ENCODE peak calls at places on chromosomes 2 and 18, in seven cellular contexts. P, B, J, T, L, S and Z are unnamed samples.

GRCh38 chr2:154698789-154699559 is 479 bp downstream of the KCNJ3 start:
- DNase-seq in P (no peak), B (no peak), J (no peak), T (no peak), L (no peak), S (no peak), Z (no peak)

GRCh38 chr18:48036191-48036590 is 105.7 kb upstream of the SMAD2 start:
- DNase-seq in P (no peak), B (no peak), J (peak; percentile 36), T (no peak), L (no peak), S (no peak), Z (no peak)

GRCh38 chr2:239263937-239264837 is 136.6 kb downstream of the HDAC4 start:
- DNase-seq in P (peak; percentile 12), B (peak; percentile 63), J (peak; percentile 39), T (peak; percentile 43), L (no peak), S (no peak), Z (no peak)

GRCh38 chr2:50491541-50492114 is 540.3 kb downstream of the NRXN1 start:
- DNase-seq in P (peak; percentile 45), B (peak; percentile 44), J (no peak), T (no peak), L (peak; percentile 48), S (no peak), Z (no peak)

GRCh38 chr2:26243643-26244478 is 571 bp downstream of the HADHA start:
- DNase-seq in P (peak; percentile 82), B (peak; percentile 21), J (no peak), T (no peak), L (peak; percentile 34), S (peak; percentile 5), Z (no peak)

GRCh38 chr18:28574175-28574574 is 397.2 kb upstream of the CDH2 start:
- DNase-seq in P (no peak), B (no peak), J (no peak), T (no peak), L (no peak), S (no peak), Z (no peak)

GRCh38 chr2:166365239-166365638 is 10.5 kb downstream of the SCN9A start:
- DNase-seq in P (no peak), B (no peak), J (no peak), T (no peak), L (no peak), S (no peak), Z (no peak)

GRCh38 chr18:604771-605170 is 8.0 kb downstream of the CLUL1 start:
- DNase-seq in P (peak; percentile 18), B (no peak), J (no peak), T (no peak), L (no peak), S (no peak), Z (no peak)

GRCh38 chr2:64819774-64820688 is 166.3 kb upstream of the SERTAD2 start:
- DNase-seq in P (no peak), B (no peak), J (no peak), T (no peak), L (no peak), S (peak; percentile 38), Z (no peak)

GRCh38 chr2:234415706-234416105 is 81.2 kb downstream of the ARL4C start:
- DNase-seq in P (no peak), B (no peak), J (no peak), T (no peak), L (no peak), S (no peak), Z (no peak)

GRCh38 chr2:239548491-239548890 is 147.7 kb upstream of the HDAC4 start:
- DNase-seq in P (no peak), B (no peak), J (peak; percentile 17), T (no peak), L (no peak), S (no peak), Z (no peak)

GRCh38 chr2:39593439-39594393 is 72.0 kb upstream of the TMEM178A start:
- DNase-seq in P (peak; percentile 33), B (peak; percentile 88), J (no peak), T (no peak), L (peak; percentile 79), S (no peak), Z (peak; percentile 49)

GRCh38 chr2:40244251-40245010 is 207.5 kb downstream of the SLC8A1 start:
- DNase-seq in P (peak; percentile 8), B (peak; percentile 75), J (no peak), T (peak; percentile 38), L (peak; percentile 57), S (peak; percentile 11), Z (peak; percentile 29)

GRCh38 chr2:5720426-5720825 is 28.2 kb downstream of the SOX11 start:
- DNase-seq in P (no peak), B (peak; percentile 78), J (no peak), T (no peak), L (no peak), S (no peak), Z (no peak)

GRCh38 chr2:215105607-215106354 is 32.6 kb downstream of the ABCA12 start:
- DNase-seq in P (no peak), B (peak; percentile 13), J (no peak), T (no peak), L (peak; percentile 5), S (no peak), Z (no peak)

GRCh38 chr2:113105047-113105446 is 22.4 kb upstream of the IL1RN start:
- DNase-seq in P (peak; percentile 48), B (peak; percentile 46), J (no peak), T (no peak), L (peak; percentile 36), S (no peak), Z (peak; percentile 27)

GRCh38 chr2:96175951-96176350 is 30.7 kb upstream of the DUSP2 start:
- DNase-seq in P (no peak), B (peak; percentile 89), J (no peak), T (no peak), L (no peak), S (no peak), Z (peak; percentile 30)

DNA sequence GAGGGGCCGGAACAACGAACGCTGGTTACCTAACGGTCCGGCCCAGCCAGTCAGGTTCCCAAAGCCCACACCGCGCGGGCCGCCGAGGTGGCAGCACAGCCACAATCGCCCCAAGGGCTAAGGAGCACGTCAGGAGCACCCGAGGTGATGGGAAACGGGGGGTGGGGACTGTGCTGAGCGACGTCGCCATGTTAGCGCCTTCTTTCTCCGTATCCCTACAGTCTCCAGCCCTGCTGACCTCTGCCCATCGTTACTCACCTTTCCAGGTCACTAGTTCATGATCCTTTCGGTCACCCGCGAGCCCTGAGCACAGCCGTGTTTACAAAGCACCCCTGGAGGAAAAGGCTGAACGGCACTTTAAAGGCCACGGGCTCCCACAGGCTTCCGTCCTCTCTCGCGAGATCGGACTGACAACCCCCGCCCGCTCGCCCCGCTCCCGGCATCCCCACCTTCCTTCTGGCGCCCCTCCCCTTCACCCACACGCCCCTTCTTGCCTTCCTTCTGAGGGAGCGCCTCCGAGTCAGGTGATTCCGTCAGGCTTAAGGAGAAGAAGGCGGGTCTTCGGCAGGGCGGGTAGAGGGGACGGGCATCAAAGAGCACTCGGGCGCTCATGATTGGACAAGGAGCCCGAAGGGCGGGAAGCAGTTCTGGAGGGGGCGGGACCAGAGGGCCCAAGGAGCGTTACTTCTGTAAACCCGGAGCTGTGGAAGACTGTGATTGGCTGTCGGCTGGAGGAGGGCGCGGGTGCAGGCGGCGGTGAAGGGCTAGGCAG is at the start of gene ATF2:
- DNase-seq in P (peak; percentile 99), B (peak; percentile 100), J (peak; percentile 97), T (peak; percentile 98), L (peak; percentile 100), S (peak; percentile 80), Z (peak; percentile 79)
- TF ChIP-seq POLR2A in P (peak; percentile 74), B (peak; percentile 77), J (peak; percentile 34), T (peak; percentile 61), L (peak; percentile 62), S (peak; percentile 90), Z (peak; percentile 57)

DNA sequence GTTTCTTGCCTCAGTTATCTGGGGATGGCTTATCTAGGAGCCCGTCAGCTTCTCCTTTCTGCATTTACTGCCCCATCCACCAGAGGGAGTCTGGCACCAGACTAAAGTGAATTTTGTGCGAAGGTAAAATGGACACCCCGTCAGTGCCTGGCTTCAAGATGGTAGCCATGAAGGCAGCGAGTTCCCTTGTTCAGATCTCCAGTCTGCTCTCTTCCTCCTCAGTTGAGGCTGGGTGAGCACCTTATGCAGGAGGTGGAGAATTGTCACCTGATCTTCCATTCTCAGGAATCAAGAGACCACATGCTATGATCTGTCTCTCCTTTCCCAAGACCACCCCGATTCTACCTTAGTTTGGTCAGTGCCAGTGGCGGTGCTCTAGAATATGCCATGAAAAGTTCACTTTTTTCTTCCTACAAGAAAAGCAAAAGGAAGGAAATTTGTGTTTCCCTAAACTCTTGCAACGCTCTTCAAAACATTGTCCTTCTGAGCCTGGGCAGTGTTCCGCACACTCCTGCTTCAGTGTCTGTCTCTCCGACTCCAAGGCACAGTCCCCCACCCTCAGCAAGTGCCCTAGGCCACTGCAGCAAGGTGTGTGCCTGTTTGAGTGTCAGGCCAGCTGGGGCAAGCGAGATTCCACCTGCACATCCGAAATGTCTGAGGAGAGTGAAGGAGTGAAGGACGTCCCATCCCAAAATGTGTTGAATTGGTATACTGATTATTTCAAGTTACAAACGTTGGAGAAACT is 168.6 kb downstream of the SS18 start:
- DNase-seq in P (peak; percentile 85), B (peak; percentile 20), J (no peak), T (no peak), L (peak; percentile 66), S (peak; percentile 21), Z (peak; percentile 11)
- TF ChIP-seq POLR2A in P (no peak), B (no peak), J (no peak), T (no peak), L (no peak), S (no peak), Z (no peak)

DNA sequence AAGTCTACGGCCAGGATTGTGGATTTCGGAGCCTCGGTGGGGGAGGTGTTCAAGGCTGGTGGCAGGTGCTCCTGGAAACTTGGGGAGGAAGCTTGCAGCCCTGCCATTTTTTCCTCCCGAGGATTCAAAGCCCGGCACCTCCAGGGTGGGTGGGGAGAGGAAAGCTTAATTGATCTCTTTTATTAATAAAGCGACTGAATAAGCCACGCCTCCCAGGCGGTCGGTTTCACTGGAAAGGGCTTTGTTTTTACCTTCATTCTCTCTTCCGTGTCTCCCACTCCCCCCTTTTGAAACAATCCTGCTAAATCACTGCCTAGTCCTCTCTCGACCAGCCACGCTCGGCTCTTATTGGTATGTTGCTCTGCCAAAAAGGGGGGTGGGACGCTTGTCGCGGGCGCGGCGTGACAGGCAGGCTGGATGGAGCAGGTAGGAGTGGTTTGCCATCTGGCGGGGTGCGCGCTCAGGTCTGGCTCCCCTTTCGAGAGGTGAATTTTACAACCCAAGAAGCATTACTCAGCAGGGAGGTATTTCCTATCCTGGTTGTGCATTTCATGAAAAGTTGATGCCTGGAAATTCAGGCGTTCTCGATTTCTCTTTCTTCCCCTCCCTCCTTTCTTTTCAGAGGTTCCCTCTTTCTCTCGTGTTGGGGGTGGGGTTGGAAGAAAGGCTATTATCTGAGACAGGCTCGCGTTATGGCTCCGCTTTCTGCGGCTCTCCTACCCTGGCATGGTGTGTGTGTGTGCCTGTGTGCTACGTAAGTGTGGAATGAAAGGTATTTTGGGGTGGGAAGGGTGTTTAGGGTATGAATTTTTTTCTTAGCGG is 1.4 kb downstream of the NEDD4L start:
- DNase-seq in P (peak; percentile 72), B (peak; percentile 31), J (peak; percentile 67), T (peak; percentile 48), L (peak; percentile 38), S (no peak), Z (peak; percentile 19)
- TF ChIP-seq POLR2A in P (peak; percentile 70), B (no peak), J (no peak), T (no peak), L (no peak), S (no peak), Z (no peak)

DNA sequence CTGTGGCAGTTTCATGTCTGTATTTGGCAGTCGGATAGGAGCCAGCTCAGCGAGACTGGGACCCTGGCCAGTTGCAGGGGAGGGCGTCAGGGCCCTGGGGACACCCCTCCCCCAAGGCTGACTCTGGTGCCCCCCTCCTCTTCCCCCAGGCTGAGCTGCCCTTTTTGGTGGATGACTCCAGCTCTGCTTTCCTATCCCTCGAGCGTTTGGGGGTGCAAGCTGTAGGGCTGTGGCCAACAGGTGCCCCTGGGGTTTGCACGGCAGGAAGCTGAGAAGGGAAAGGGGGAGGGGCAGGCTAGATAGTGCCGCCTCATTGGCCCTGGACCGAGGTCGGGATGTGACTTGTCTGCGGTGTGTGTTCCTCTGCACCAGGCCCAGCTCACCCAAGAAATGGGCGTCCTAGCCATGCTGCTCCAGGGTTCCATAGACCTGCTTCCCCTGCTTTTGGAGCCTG is 26.4 kb downstream of the SPEG start:
- DNase-seq in P (no peak), B (peak; percentile 17), J (no peak), T (peak; percentile 80), L (no peak), S (no peak), Z (no peak)
- TF ChIP-seq POLR2A in P (no peak), B (no peak), J (no peak), T (no peak), L (no peak), S (no peak), Z (no peak)